ENCODE peak calls at places on chromosomes 1 and 21, in seven cellular contexts. N is uterus, U is HCT116, G is GM23248, I is fibroblast of lung, M is left ventricle myocardium inferior, S is pancreas. Y is an unnamed sample.

GRCh38 chr1:111110197-111110899 is 29.5 kb downstream of the DRAM2 start:
- DNase-seq in N (no peak), U (no peak), G (no peak), I (peak; percentile 49), M (no peak), S (peak; percentile 72), Y (no peak)

GRCh38 chr1:90721210-90722194 is 4.4 kb upstream of the BARHL2 start:
- DNase-seq in N (no peak), U (peak; percentile 52), G (peak; percentile 76), I (peak; percentile 60), M (no peak), S (peak; percentile 43), Y (no peak)

GRCh38 chr21:46065993-46066842 is 31.7 kb upstream of the COL6A2 start:
- DNase-seq in N (peak; percentile 47), U (no peak), G (peak; percentile 53), I (peak; percentile 62), M (no peak), S (no peak), Y (no peak)

GRCh38 chr1:119909890-119910596 is 13.7 kb upstream of the ADAM30 start:
- DNase-seq in N (no peak), U (no peak), G (no peak), I (no peak), M (no peak), S (no peak), Y (no peak)

GRCh38 chr21:40049031-40049958 is 182.1 kb downstream of the PCP4 start:
- DNase-seq in N (peak; percentile 42), U (no peak), G (no peak), I (no peak), M (no peak), S (no peak), Y (peak; percentile 40)

GRCh38 chr1:211332036-211332616 is 5.5 kb downstream of the TRAF5 start:
- DNase-seq in N (no peak), U (no peak), G (no peak), I (no peak), M (no peak), S (peak; percentile 12), Y (no peak)

GRCh38 chr1:244163861-244164562 is 112.9 kb downstream of the ZBTB18 start:
- DNase-seq in N (no peak), U (peak; percentile 83), G (peak; percentile 95), I (peak; percentile 91), M (peak; percentile 27), S (no peak), Y (no peak)

GRCh38 chr1:87513971-87514660 is 185.4 kb downstream of the LMO4 start:
- DNase-seq in N (no peak), U (no peak), G (peak; percentile 19), I (peak; percentile 2), M (no peak), S (no peak), Y (no peak)

GRCh38 chr1:152108899-152109222 is 6.4 kb downstream of the TCHH start:
- DNase-seq in N (no peak), U (no peak), G (peak; percentile 29), I (no peak), M (no peak), S (no peak), Y (no peak)

GRCh38 chr1:236480758-236481436 is 42.9 kb upstream of the LGALS8 start:
- DNase-seq in N (no peak), U (no peak), G (no peak), I (no peak), M (no peak), S (peak; percentile 28), Y (no peak)

GRCh38 chr1:34851431-34852105 is 8.0 kb downstream of the SMIM12 start:
- DNase-seq in N (peak; percentile 34), U (no peak), G (no peak), I (no peak), M (peak; percentile 68), S (peak; percentile 29), Y (peak; percentile 64)

GRCh38 chr1:149995927-149996326 is 14.6 kb downstream of the OTUD7B start:
- DNase-seq in N (no peak), U (no peak), G (peak; percentile 85), I (no peak), M (no peak), S (no peak), Y (no peak)

GRCh38 chr1:65066766-65067490 is 81.1 kb upstream of the AK4 start:
- DNase-seq in N (peak; percentile 92), U (peak; percentile 48), G (peak; percentile 88), I (peak; percentile 83), M (peak; percentile 96), S (peak; percentile 89), Y (peak; percentile 88)

GRCh38 chr1:65067491-65068201 is 80.4 kb upstream of the AK4 start:
- DNase-seq in N (peak; percentile 65), U (peak; percentile 46), G (peak; percentile 91), I (peak; percentile 82), M (peak; percentile 70), S (peak; percentile 72), Y (peak; percentile 66)

GRCh38 chr1:65068202-65069011 is 79.6 kb upstream of the AK4 start:
- DNase-seq in N (no peak), U (no peak), G (peak; percentile 55), I (peak; percentile 51), M (no peak), S (no peak), Y (no peak)

GRCh38 chr1:65066379-65066765 is 81.6 kb upstream of the AK4 start:
- DNase-seq in N (no peak), U (no peak), G (no peak), I (no peak), M (no peak), S (no peak), Y (no peak)

DNA sequence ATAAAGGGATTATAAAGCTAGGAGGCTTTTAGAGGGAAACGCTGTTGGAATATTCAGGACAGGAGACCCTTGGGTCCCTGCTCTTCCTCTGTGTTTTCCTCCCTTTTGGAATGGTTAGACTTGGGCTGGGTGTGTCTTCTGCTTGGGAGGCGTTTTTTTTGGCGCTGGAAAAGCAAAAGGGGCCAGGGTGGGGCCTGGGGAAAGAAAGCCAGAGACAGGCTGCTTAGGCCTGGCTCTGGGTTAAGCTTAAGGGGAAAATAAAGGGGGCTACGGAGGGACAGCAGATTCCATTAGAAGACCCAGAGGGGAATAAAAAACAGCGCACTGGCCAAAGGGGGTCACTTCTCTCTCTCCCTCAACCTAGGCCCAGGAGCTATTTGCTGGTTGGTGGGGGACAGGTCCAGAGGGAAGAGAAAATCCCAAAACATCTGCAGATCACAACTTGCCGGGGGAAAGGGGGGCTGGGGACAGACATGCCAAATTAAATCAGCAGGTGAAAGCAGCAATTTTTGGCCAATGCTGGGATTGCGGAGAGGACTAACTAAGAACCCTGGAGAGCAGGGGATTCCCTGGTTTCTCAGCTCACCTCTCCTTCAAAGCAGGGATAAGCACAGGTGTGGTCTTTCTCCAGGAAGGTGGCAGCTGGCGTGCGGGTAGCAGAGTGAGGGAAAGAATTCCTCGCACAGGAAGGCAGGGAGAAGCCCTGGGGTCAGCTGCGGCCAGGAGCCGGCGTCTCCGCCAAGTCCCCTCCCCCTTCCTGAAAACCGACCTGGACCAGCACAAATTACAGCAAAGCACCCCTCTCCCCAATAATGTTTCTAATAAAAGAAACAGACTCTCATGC is 82.2 kb upstream of the AK4 start:
- DNase-seq in N (peak; percentile 57), U (no peak), G (peak; percentile 13), I (no peak), M (peak; percentile 44), S (peak; percentile 47), Y (no peak)
- H3K27ac ChIP-seq in N (peak overlapping the region; percentile 100), U (peak overlapping the region; percentile 94), G (no peak overlapping the region), I (no peak overlapping the region), M (peak overlapping the region; percentile 98), S (peak overlapping the region; percentile 99), Y (peak overlapping the region; percentile 95)

DNA sequence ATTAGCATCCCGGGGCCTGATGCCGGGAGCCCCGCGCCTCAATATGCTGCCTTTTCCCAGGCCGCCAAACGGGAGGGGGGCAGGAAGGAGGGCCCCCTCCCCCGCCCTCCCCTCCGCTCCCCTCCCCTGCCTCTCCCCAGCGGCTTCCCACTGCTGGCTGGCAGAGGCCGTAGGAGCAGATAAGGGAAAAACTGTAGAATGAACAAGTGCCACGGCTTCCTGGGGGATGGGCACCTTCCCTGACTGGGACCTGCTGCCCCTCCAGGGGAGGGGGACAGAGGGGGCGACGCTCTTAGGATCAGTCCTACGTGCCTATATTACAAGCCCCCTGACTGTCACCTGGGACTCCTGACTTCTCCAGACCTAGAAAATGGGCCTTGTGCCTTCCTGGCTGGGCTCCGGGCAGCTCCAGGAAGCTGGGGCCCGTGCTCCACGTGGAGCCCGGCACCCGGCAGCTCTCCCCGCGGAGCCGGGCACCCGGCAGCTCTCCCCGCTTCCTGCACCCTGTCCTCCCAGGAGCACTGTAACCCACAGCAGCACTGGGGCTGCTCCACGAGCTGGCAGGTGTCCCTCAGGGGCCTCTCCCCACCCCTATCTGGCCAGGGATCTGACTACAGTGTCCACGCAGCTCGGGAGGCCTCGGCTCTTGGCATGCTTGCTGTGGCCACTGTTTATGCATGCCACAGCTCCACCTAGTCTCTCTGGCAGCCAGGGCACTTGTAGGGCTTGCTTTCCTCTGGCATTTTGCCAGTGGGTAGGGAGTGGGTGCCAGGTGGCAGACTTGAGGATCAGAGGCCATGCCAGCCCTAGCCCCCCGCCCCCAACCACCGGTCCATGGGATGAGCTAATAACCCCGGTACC is 668 bp upstream of the HES5 start:
- DNase-seq in N (no peak), U (no peak), G (peak; percentile 41), I (no peak), M (no peak), S (peak; percentile 62), Y (no peak)
- H3K27me3 ChIP-seq in N (peaks cover 37% of the 10 kb centered on the region), U (no peaks in the 10 kb centered on the region), G (peaks cover 18% of the 10 kb centered on the region), I (peaks cover 14% of the 10 kb centered on the region), M (peaks cover 41% of the 10 kb centered on the region), S (no peaks in the 10 kb centered on the region), Y (no peaks in the 10 kb centered on the region)

DNA sequence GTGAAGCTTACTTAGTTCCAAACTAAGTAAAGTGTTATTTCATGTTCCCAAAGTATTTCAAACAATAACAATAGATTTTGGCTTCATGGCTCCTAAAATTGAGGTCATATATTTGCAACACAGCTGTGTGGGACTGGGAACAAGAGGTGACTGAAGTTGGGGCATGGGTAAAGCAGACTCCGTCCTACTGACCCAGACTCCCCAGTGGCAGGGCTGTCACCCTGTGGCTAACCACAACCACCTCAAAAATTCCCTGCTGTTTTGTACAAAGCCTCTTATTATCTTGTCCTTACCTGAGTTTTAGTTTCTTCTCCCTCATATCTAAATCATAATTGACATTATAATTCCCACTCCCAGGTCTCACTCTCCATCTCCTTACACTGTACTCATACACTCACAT is 117.6 kb downstream of the PTGER3 start:
- DNase-seq in N (no peak), U (no peak), G (no peak), I (no peak), M (no peak), S (no peak), Y (no peak)
- H3K4me3 ChIP-seq in N (no peak overlapping the region), U (no peak overlapping the region), G (no peak overlapping the region), I (no peak overlapping the region), M (no peak overlapping the region), S (no peak overlapping the region), Y (no peak overlapping the region)

GRCh38 chr1:10740123-10740522 is 56.3 kb downstream of the CASZ1 start:
- DNase-seq in N (no peak), U (no peak), G (no peak), I (no peak), M (no peak), S (no peak), Y (no peak)

GRCh38 chr1:10737651-10738050 is 58.8 kb downstream of the CASZ1 start:
- DNase-seq in N (no peak), U (no peak), G (no peak), I (no peak), M (no peak), S (no peak), Y (no peak)

GRCh38 chr1:10737268-10737624 is 59.2 kb downstream of the CASZ1 start:
- DNase-seq in N (no peak), U (no peak), G (no peak), I (no peak), M (peak; percentile 57), S (peak; percentile 51), Y (no peak)

GRCh38 chr1:10736623-10737267 is 59.7 kb downstream of the CASZ1 start:
- DNase-seq in N (no peak), U (no peak), G (no peak), I (no peak), M (no peak), S (peak; percentile 88), Y (no peak)

GRCh38 chr1:10738125-10738746 is 58.2 kb downstream of the CASZ1 start:
- DNase-seq in N (no peak), U (no peak), G (no peak), I (no peak), M (no peak), S (peak; percentile 87), Y (no peak)
- H3K27ac ChIP-seq in N (peak overlapping the region; percentile 5), U (no peak overlapping the region), G (no peak overlapping the region), I (no peak overlapping the region), M (peak overlapping the region; percentile 84), S (peak overlapping the region; percentile 83), Y (no peak overlapping the region)

Y was measured in thoracic aorta.